ENCODE peak calls at places on chromosomes 12 and 14, in four cellular contexts. B is H1, X is GM12878, W is HepG2. T is an unnamed sample.

GRCh38 chr14:95025218-95025617 is 132.1 kb downstream of the DICER1 start:
- DNase-seq in W (no peak), X (no peak), B (no peak), T (no peak)

GRCh38 chr12:107130830-107131760 is 37.7 kb upstream of the CRY1 start:
- DNase-seq in B (no peak), W (no peak), X (no peak), T (no peak)

GRCh38 chr12:47164730-47165439 is 85.1 kb upstream of the AMIGO2 start:
- DNase-seq in X (no peak), W (no peak), B (no peak), T (no peak)

GRCh38 chr12:53217049-53217929 is 10.2 kb upstream of the ITGB7 start:
- DNase-seq in B (no peak), X (no peak), W (no peak), T (no peak)

GRCh38 chr12:49882248-49882850 is 21.4 kb downstream of the FAIM2 start:
- DNase-seq in X (no peak), W (no peak), B (no peak), T (no peak)

GRCh38 chr12:123094349-123095073 is 56.4 kb downstream of the PITPNM2 start:
- DNase-seq in W (peak), B (no peak), X (no peak), T (peak)

GRCh38 chr12:53659011-53659551 is 16.8 kb downstream of the ATP5MC2 start:
- DNase-seq in W (peak), B (no peak), X (no peak), T (no peak)

GRCh38 chr14:35338731-35339405 is 46.7 kb downstream of the PSMA6 start:
- DNase-seq in W (no peak), B (no peak), X (no peak), T (no peak)

GRCh38 chr12:115485503-115485902 is 792.0 kb downstream of the MED13L start:
- DNase-seq in W (no peak), B (no peak), X (no peak), T (no peak)

GRCh38 chr12:5716991-5717390 is 228.1 kb downstream of the ANO2 start:
- DNase-seq in B (no peak), W (no peak), X (no peak), T (no peak)

GRCh38 chr12:17588968-17589367 is 501.0 kb downstream of the RERGL start:
- DNase-seq in W (peak), B (peak), X (no peak), T (peak)

GRCh38 chr12:41476499-41476898 is 288.4 kb downstream of the PDZRN4 start:
- DNase-seq in B (no peak), X (no peak), W (no peak), T (no peak)

GRCh38 chr14:105851716-105852377 is 325.5 kb downstream of the TMEM121 start:
- DNase-seq in X (no peak), W (no peak), B (no peak), T (no peak)
- TF ChIP-seq SUZ12 in X (no peak), W (no peak), B (no peak), T (no peak)

DNA sequence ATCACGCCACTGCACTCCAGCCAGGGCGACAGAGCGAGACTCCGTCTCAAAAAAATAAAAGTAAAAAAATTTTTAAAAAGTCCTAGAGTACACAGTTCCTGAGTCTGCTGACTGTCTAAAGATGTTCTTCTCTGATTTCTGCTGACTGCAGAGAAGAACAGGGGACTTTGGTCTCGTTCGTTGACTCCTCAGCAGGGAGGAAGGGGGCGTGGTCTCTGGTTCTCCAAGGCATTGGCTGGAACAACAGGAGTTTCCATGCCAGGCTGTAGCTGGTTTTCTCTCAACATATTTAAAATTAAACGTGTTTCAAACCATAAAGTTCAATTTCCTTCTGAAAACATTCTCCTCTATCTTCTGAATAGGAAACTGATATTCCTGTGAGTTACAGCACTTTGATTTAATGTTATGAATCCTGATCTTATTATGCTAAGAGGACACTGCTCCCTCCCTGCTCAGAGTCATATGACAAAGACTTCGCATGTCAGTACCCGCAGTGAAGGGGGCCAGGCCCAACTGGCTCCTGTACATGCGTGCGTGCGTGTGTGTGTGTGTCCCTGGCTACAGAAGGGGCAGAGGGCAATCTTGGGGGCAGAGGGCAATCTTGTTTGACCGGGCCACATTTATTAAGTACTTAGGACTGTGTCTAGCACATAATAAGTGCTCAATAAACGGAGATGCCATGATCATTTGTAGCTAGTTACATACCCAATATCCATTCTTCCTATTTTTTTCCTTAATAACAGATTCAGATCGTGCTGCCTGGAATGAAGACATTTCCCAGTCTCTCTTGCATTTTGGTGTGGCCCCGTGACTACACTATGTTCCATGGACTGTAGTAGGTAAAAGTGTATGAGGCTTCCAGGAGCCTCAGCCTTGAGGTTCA is 16.5 kb upstream of the HNF1A start:
- DNase-seq in W (no peak), B (no peak), X (no peak), T (peak)
- TF ChIP-seq SUZ12 in W (no peak), B (no peak), X (no peak), T (no peak)

DNA sequence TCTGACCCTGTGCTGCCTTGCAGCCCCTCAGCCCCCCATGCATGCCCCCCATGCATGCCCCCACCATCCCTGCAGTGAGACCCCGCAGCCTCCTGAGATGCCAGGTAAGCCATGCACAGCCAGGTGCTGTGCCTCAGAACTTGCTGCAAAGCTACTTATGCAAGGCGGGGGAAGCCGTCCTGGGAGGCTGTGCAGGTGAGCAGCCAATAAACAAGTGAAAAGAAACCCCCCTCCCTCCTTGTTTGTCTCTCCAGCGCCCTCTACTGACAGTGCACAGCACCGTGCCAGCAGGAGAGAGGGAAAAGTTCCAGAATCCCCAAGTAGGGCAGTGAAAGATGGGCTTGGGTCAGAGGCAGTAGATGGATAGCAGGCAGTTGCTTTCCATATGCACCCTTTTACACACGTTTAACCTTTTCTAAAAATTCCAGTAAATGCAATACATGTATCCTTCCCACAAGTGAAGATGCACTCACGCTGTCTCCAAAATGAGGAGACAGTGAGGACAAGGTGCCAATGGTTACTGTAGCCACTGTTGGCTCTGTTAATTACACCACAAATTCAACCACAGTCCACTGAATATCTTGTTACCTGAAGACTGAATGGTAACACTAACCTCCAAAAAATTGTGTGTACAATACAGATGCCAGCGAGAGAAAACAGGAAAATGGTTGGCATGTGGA is 18.0 kb downstream of the TNFAIP2 start:
- DNase-seq in W (peak), B (peak), X (no peak), T (peak)
- TF ChIP-seq SUZ12 in W (no peak), B (no peak), X (no peak), T (no peak)

GRCh38 chr14:31930493-31931225 is 146.4 kb upstream of the ARHGAP5 start:
- DNase-seq in W (peak), X (no peak), B (no peak), T (no peak)
- TF ChIP-seq SUZ12 in W (no peak), X (no peak), B (no peak), T (no peak)

GRCh38 chr14:61602733-61603077 is 92.6 kb upstream of the HIF1A start:
- DNase-seq in X (no peak), W (peak), B (no peak), T (no peak)
- TF ChIP-seq SUZ12 in X (no peak), W (no peak), B (no peak), T (no peak)

T was measured in HEK293T.